ENCODE peak calls at places on chromosomes 13 and 19, in five cellular contexts. Y is hepatocyte; X is HFFc6; C is stimulated activated CD8-positive, alpha-beta memory T cell treated with anti-CD3 and anti-CD28 coated beads, Interleukin-4, amount 100 ng/mL, for 24 hours; W is islet precursor cell. Q is an unnamed sample.

GRCh38 chr13:42970824-42971669 is 21.0 kb downstream of the EPSTI1 start:
- DNase-seq in Y (peak; percentile 44), X (peak; percentile 56), C (peak; percentile 22), W (peak; percentile 67), Q (no peak)

GRCh38 chr19:1410136-1410786 is 2.9 kb downstream of the DAZAP1 start:
- DNase-seq in Y (no peak), X (no peak), C (no peak), W (no peak), Q (no peak)

GRCh38 chr19:55257461-55258411 is 1.1 kb downstream of the PPP6R1 start:
- DNase-seq in Y (peak; percentile 48), X (no peak), C (no peak), W (no peak), Q (no peak)

GRCh38 chr13:46124531-46124966 is 19.7 kb upstream of the CPB2 start:
- DNase-seq in Y (no peak), X (no peak), C (no peak), W (no peak), Q (no peak)

GRCh38 chr19:18464646-18465045 is 26.7 kb upstream of the ISYNA1 start:
- DNase-seq in Y (peak; percentile 72), X (peak; percentile 89), C (no peak), W (no peak), Q (peak; percentile 98)

GRCh38 chr19:4352701-4353121 is 9.3 kb downstream of the MPND start:
- DNase-seq in Y (peak; percentile 83), X (peak; percentile 56), C (peak; percentile 40), W (no peak), Q (peak; percentile 71)

GRCh38 chr19:48367855-48368254 is 3.7 kb downstream of the SYNGR4 start:
- DNase-seq in Y (no peak), X (no peak), C (no peak), W (no peak), Q (no peak)

GRCh38 chr19:50817941-50818858 is 5.4 kb downstream of the KLK1 start:
- DNase-seq in Y (peak; percentile 77), X (no peak), C (no peak), W (peak; percentile 87), Q (no peak)

GRCh38 chr19:14337510-14337909 is 43.7 kb upstream of the ADGRE5 start:
- DNase-seq in Y (peak; percentile 29), X (no peak), C (peak; percentile 26), W (no peak), Q (no peak)

GRCh38 chr19:7888145-7888825 is at the start of gene LRRC8E:
- DNase-seq in Y (peak; percentile 89), X (peak; percentile 60), C (no peak), W (peak; percentile 94), Q (no peak)

GRCh38 chr13:25493930-25494707 is 122.3 kb downstream of the ATP8A2 start:
- DNase-seq in Y (no peak), X (no peak), C (no peak), W (peak; percentile 61), Q (no peak)

GRCh38 chr19:30799854-30800755 is 427.9 kb downstream of the ZNF536 start:
- DNase-seq in Y (peak; percentile 62), X (no peak), C (peak; percentile 3), W (peak; percentile 72), Q (no peak)

GRCh38 chr13:112161441-112162301 is 94.7 kb downstream of the SOX1 start:
- DNase-seq in Y (no peak), X (no peak), C (no peak), W (no peak), Q (no peak)

GRCh38 chr19:43673702-43674629 is 4.0 kb upstream of the PLAUR start:
- DNase-seq in Y (no peak), X (no peak), C (no peak), W (no peak), Q (no peak)

Q was measured in sigmoid colon.